ENCODE peak calls at places on chromosome 11, in eight cellular contexts. F is glutamatergic neuron, X is Calu3, I is RWPE1, E is nephron progenitor cell, Z is pancreas, N is kidney, D is adrenal gland. Y is an unnamed sample.

GRCh38 chr11:5123802-5124521 is 14.2 kb downstream of the OR52A5 start:
- DNase-seq in F (peak; percentile 76), X (peak; percentile 68), I (peak; percentile 36), E (peak; percentile 74), Z (peak; percentile 40), N (no peak), D (peak; percentile 64), Y (peak; percentile 54)

GRCh38 chr11:60169264-60169915 is 13.5 kb downstream of the MS4A6A start:
- DNase-seq in F (peak; percentile 23), X (peak; percentile 90), I (peak; percentile 53), E (peak; percentile 4), Z (no peak), N (no peak), D (no peak), Y (no peak)

GRCh38 chr11:16561150-16561549 is 177.3 kb upstream of the C11orf58 start:
- DNase-seq in F (no peak), X (no peak), I (no peak), E (no peak), Z (no peak), N (no peak), D (no peak), Y (no peak)

GRCh38 chr11:45606514-45607024 is 58.9 kb downstream of the CHST1 start:
- DNase-seq in F (peak; percentile 74), X (no peak), I (no peak), E (peak; percentile 74), Z (no peak), N (no peak), D (no peak), Y (no peak)

GRCh38 chr11:82872377-82873150 is 27.7 kb downstream of the PRCP start:
- DNase-seq in F (no peak), X (no peak), I (no peak), E (no peak), Z (no peak), N (no peak), D (no peak), Y (no peak)

GRCh38 chr11:68032997-68033707 is 2.7 kb downstream of the NDUFS8 start:
- DNase-seq in F (peak; percentile 14), X (no peak), I (no peak), E (no peak), Z (peak; percentile 84), N (no peak), D (peak; percentile 53), Y (no peak)

GRCh38 chr11:17354070-17354924 is 2.7 kb downstream of the NCR3LG1 start:
- DNase-seq in F (peak; percentile 66), X (peak; percentile 81), I (peak; percentile 65), E (peak; percentile 71), Z (no peak), N (no peak), D (peak; percentile 65), Y (no peak)

GRCh38 chr11:112513936-112514716 is 253.5 kb upstream of the PLET1 start:
- DNase-seq in F (peak; percentile 45), X (no peak), I (no peak), E (no peak), Z (no peak), N (no peak), D (no peak), Y (no peak)

GRCh38 chr11:126483796-126484195 is 128.3 kb downstream of the ST3GAL4 start:
- DNase-seq in F (no peak), X (no peak), I (no peak), E (no peak), Z (no peak), N (no peak), D (no peak), Y (no peak)

GRCh38 chr11:123060265-123061000 is 1.5 kb downstream of the HSPA8 start:
- DNase-seq in F (no peak), X (no peak), I (no peak), E (no peak), Z (no peak), N (no peak), D (no peak), Y (no peak)

GRCh38 chr11:36361901-36362391 is 65.9 kb downstream of the PRR5L start:
- DNase-seq in F (no peak), X (no peak), I (peak; percentile 83), E (peak; percentile 21), Z (no peak), N (peak; percentile 71), D (no peak), Y (no peak)

GRCh38 chr11:111310088-111310487 is 11.7 kb downstream of the POU2AF3 start:
- DNase-seq in F (no peak), X (no peak), I (no peak), E (no peak), Z (no peak), N (no peak), D (no peak), Y (no peak)

GRCh38 chr11:94623120-94623735 is 56.1 kb downstream of the PIWIL4 start:
- DNase-seq in F (peak; percentile 61), X (peak; percentile 63), I (peak; percentile 83), E (peak; percentile 71), Z (no peak), N (no peak), D (peak; percentile 57), Y (no peak)

GRCh38 chr11:288328-289144 is at the start of gene PGGHG:
- DNase-seq in F (peak; percentile 70), X (peak; percentile 74), I (peak; percentile 62), E (peak; percentile 81), Z (peak; percentile 92), N (peak; percentile 93), D (peak; percentile 63), Y (peak; percentile 82)

GRCh38 chr11:75031224-75031753 is 42.6 kb downstream of the NEU3 start:
- DNase-seq in F (no peak), X (peak; percentile 29), I (peak; percentile 34), E (no peak), Z (no peak), N (no peak), D (peak; percentile 85), Y (no peak)

DNA sequence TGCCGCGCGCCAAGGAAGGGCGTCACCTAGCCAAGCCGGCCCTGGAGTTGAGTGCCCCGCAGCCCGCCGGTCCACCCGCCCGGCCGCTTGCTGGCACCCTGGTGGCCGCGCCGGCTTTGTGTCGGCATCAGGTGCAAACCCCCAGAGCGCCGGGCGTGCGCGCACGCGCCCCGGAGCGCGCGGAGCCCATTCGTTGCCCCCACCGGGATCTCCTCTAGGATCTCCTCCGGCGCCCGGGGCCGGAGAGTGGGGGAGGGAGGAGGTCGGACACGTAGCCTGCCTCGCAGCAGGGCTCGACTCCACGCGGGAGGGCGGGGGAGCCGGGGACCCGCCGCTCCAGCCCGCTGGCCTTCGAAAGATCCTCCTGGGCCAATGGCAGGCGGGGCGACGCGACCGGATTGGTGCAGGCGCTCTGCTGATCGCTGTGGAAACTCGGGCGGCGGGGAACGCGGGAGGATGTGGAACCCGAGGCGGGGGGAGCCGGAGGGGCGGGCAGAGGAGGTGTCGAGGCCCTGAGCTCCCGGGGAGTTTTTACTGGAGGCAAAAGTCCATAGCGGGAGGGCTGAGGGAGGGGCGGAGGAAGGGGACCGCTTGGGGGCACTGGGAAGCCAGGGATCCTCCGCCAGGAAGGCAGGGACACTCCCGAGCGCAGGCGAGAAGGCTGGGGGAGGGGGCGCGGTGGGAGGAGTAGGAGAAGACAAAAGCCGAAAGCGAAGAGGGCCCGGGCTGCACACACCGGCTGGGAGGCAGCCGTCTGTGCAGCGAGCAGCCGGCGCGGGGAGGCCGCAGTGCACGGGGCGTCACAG is at the start of gene FADS2:
- DNase-seq in F (peak; percentile 97), X (peak; percentile 50), I (peak; percentile 51), E (peak; percentile 94), Z (peak; percentile 85), N (peak; percentile 98), D (peak; percentile 98), Y (peak; percentile 93)
- TF ChIP-seq CTCF in F (no peak), X (no peak), I (no peak), E (no peak), Z (no peak), N (no peak), D (peak; percentile 49), Y (no peak)

GRCh38 chr11:66646875-66647274 is 8.4 kb downstream of the RBM4 start:
- DNase-seq in F (no peak), X (no peak), I (no peak), E (no peak), Z (no peak), N (no peak), D (no peak), Y (no peak)
- TF ChIP-seq CTCF in F (no peak), X (no peak), I (no peak), E (no peak), Z (no peak), N (no peak), D (no peak), Y (no peak)

GRCh38 chr11:100574894-100575769 is 112.0 kb upstream of the ARHGAP42 start:
- DNase-seq in F (no peak), X (no peak), I (no peak), E (no peak), Z (no peak), N (no peak), D (no peak), Y (no peak)
- TF ChIP-seq CTCF in F (no peak), X (peak; percentile 17), I (peak; percentile 26), E (peak; percentile 22), Z (no peak), N (peak; percentile 36), D (no peak), Y (peak; percentile 55)

GRCh38 chr11:69947059-69947771 is 128.0 kb upstream of the FGF3 start:
- DNase-seq in F (no peak), X (no peak), I (no peak), E (no peak), Z (no peak), N (peak; percentile 3), D (no peak), Y (peak; percentile 1)

GRCh38 chr11:69949327-69949726 is 128.8 kb upstream of the ANO1 start:
- DNase-seq in F (no peak), X (peak; percentile 94), I (peak; percentile 86), E (no peak), Z (no peak), N (peak; percentile 80), D (no peak), Y (no peak)

GRCh38 chr11:69947772-69948255 is 128.6 kb upstream of the FGF3 start:
- DNase-seq in F (no peak), X (no peak), I (no peak), E (no peak), Z (no peak), N (peak; percentile 69), D (no peak), Y (no peak)

GRCh38 chr11:69950120-69950519 is 128.0 kb upstream of the ANO1 start:
- DNase-seq in F (peak; percentile 60), X (peak; percentile 69), I (peak; percentile 42), E (peak; percentile 60), Z (no peak), N (peak; percentile 70), D (no peak), Y (no peak)

DNA sequence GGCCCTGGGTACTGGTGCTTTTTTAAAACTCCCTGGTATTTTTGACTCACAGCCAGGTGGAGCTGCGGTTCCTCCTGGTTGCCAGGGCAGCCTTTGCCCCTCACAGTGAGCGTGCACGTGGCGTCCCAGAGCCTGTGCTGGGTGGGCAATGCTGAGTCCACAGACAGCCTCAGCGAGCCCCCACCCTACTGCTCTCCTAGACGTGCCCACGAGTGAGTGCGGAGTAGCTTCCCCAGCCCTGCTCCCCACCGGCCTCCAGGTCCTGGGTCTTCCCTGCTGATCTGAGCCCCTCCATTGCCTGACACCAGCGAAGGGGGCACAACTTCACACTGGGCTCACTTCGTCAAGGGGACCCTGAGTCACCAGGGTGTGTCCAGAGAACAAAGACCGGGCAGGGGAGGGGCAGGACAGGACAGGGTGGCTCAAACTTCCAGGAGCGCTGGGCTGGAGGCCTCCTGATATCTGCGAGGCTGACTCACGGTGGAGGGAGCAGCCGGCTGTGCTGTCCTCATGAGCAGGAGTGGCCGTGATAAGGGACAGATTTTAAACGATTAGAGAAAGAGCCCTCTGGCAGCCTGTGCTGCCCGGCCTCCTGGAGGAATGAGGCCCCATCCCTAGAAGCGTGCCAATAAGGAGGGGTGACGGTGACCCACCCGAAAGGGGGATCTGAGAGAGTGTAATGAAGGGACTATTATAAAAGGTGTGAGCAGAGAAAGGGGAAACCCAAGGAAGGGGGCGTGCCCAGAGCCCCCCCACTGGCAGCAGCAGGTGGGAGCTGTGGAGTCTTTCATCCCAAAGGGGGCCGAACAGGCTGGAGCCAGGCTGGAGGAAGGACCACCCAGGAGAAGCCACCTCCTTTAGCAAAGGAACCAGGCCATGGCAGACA is 129.3 kb upstream of the FGF3 start:
- DNase-seq in F (no peak), X (peak; percentile 93), I (peak; percentile 57), E (no peak), Z (no peak), N (peak; percentile 61), D (no peak), Y (no peak)
- TF ChIP-seq CTCF in F (no peak), X (no peak), I (no peak), E (no peak), Z (no peak), N (no peak), D (no peak), Y (no peak)